ENCODE peak calls at places on chromosome 3, in five cellular contexts. A, B, Q, L and S are unnamed samples.

GRCh38 chr3:197499427-197499826 is 56.3 kb downstream of the BDH1 start:
- DNase-seq in A (peak), B (no peak), Q (no peak), L (no peak), S (no peak)

GRCh38 chr3:140522653-140523380 is 155.0 kb upstream of the TRIM42 start:
- DNase-seq in A (no peak), B (no peak), Q (no peak), L (no peak), S (no peak)

GRCh38 chr3:140720242-140720641 is 42.4 kb downstream of the TRIM42 start:
- DNase-seq in A (no peak), B (no peak), Q (no peak), L (peak), S (no peak)

GRCh38 chr3:8282541-8283165 is 219.0 kb upstream of the LMCD1 start:
- DNase-seq in A (peak), B (no peak), Q (no peak), L (no peak), S (no peak)

GRCh38 chr3:56491566-56491965 is 23.3 kb upstream of the ERC2 start:
- DNase-seq in A (no peak), B (no peak), Q (no peak), L (no peak), S (no peak)

GRCh38 chr3:118801899-118802298 is 232.7 kb downstream of the IGSF11 start:
- DNase-seq in A (peak), B (no peak), Q (no peak), L (no peak), S (peak)

GRCh38 chr3:183533410-183534132 is 21.9 kb downstream of the KLHL6 start:
- DNase-seq in A (no peak), B (no peak), Q (no peak), L (no peak), S (no peak)

GRCh38 chr3:52873433-52874159 is 23.8 kb downstream of the STIMATE start:
- DNase-seq in A (peak), B (no peak), Q (no peak), L (peak), S (no peak)

GRCh38 chr3:184230603-184231528 is 1.5 kb downstream of the VWA5B2 start:
- DNase-seq in A (peak), B (no peak), Q (no peak), L (no peak), S (no peak)

GRCh38 chr3:148856404-148856803 is 8.7 kb upstream of the CPA3 start:
- DNase-seq in A (no peak), B (no peak), Q (no peak), L (no peak), S (no peak)

GRCh38 chr3:126081618-126082333 is 2.1 kb downstream of the SLC41A3 start:
- DNase-seq in A (peak), B (no peak), Q (no peak), L (no peak), S (no peak)

GRCh38 chr3:38567498-38567897 is 71.4 kb downstream of the EXOG start:
- DNase-seq in A (no peak), B (peak), Q (no peak), L (no peak), S (no peak)

GRCh38 chr3:191238321-191238817 is 39.3 kb downstream of the OSTN start:
- DNase-seq in A (peak), B (no peak), Q (no peak), L (no peak), S (no peak)

GRCh38 chr3:43870110-43870509 is 179.4 kb downstream of the ABHD5 start:
- DNase-seq in A (peak), B (peak), Q (no peak), L (no peak), S (no peak)

GRCh38 chr3:158768361-158768787 is 33.5 kb upstream of the MFSD1 start:
- DNase-seq in A (peak), B (no peak), Q (no peak), L (no peak), S (peak)

GRCh38 chr3:58464875-58465274 is 27.0 kb upstream of the KCTD6 start:
- DNase-seq in A (peak), B (no peak), Q (no peak), L (no peak), S (no peak)

GRCh38 chr3:124035463-124036121 is 43.7 kb upstream of the ROPN1 start:
- DNase-seq in A (no peak), B (no peak), Q (no peak), L (no peak), S (no peak)

GRCh38 chr3:16122661-16123060 is 51.8 kb upstream of the GALNT15 start:
- DNase-seq in A (peak), B (no peak), Q (no peak), L (no peak), S (no peak)

GRCh38 chr3:157088506-157089454 is 71.2 kb downstream of the CCNL1 start:
- DNase-seq in A (peak), B (peak), Q (peak), L (peak), S (peak)

GRCh38 chr3:10848261-10848660 is 32.2 kb downstream of the SLC6A11 start:
- DNase-seq in A (peak), B (no peak), Q (peak), L (no peak), S (no peak)

GRCh38 chr3:177294221-177294620 is 96.9 kb upstream of the TBL1XR1 start:
- DNase-seq in A (peak), B (no peak), Q (no peak), L (peak), S (no peak)

GRCh38 chr3:132160218-132160617 is 125.4 kb upstream of the CPNE4 start:
- DNase-seq in A (no peak), B (no peak), Q (no peak), L (no peak), S (no peak)

GRCh38 chr3:178947738-178948137 is 123.9 kb downstream of the ZMAT3 start:
- DNase-seq in A (no peak), B (no peak), Q (no peak), L (no peak), S (no peak)

GRCh38 chr3:186151077-186151971 is 42.4 kb upstream of the ETV5 start:
- DNase-seq in A (no peak), B (no peak), Q (no peak), L (no peak), S (no peak)

GRCh38 chr3:176919836-176920760 is 277.2 kb downstream of the TBL1XR1 start:
- DNase-seq in A (no peak), B (no peak), Q (no peak), L (peak), S (no peak)

GRCh38 chr3:59573911-59574310 is 524.1 kb upstream of the CFAP20DC start:
- DNase-seq in A (peak), B (no peak), Q (no peak), L (peak), S (peak)